ENCODE peak calls at places on chromosomes 2 and 18, in eight cellular contexts. V is uterus, G is endothelial cell of umbilical vein, Z is neuronal stem cell, N is body of pancreas, B is right atrium auricular region, D is colonic mucosa, X is cardiac muscle cell. O is an unnamed sample.
A peak's percentile ranks its signal among the peaks of the same experiment; 100 is the strongest.

GRCh38 chr2:26630669-26631360 is 10.4 kb downstream of the CIB4 start:
- DNase-seq in X (no peak), B (no peak), N (peak; percentile 2), Z (no peak), D (no peak), V (no peak), G (no peak), O (no peak)

GRCh38 chr2:179467927-179468326 is 203.3 kb upstream of the SESTD1 start:
- DNase-seq in X (no peak), G (no peak), V (no peak), D (no peak), N (no peak), Z (no peak), B (no peak), O (no peak)

GRCh38 chr18:63970803-63971191 is 916 bp downstream of the SERPINB8 start:
- DNase-seq in D (peak; percentile 66), B (no peak), G (no peak), Z (no peak), N (peak; percentile 36), V (no peak), X (peak; percentile 33), O (peak; percentile 82)

GRCh38 chr2:212158081-212158480 is 380.5 kb downstream of the ERBB4 start:
- DNase-seq in V (no peak), X (no peak), Z (no peak), G (no peak), D (no peak), B (no peak), N (no peak), O (no peak)

GRCh38 chr2:217880891-217881290 is 121.9 kb downstream of the TNS1 start:
- DNase-seq in D (no peak), N (no peak), B (no peak), X (no peak), G (no peak), Z (peak; percentile 41), V (no peak), O (no peak)

GRCh38 chr18:6781846-6782245 is 52.3 kb downstream of the ARHGAP28 start:
- DNase-seq in N (no peak), Z (no peak), D (no peak), V (peak; percentile 35), B (no peak), X (no peak), G (peak; percentile 64), O (no peak)

GRCh38 chr2:227462972-227463931 is 8.7 kb upstream of the AGFG1 start:
- DNase-seq in Z (no peak), V (no peak), N (no peak), B (no peak), X (no peak), D (no peak), G (no peak), O (no peak)

GRCh38 chr2:102488063-102488462 is 15.0 kb downstream of the SLC9A4 start:
- DNase-seq in N (peak; percentile 16), V (no peak), G (peak; percentile 4), X (no peak), B (no peak), D (peak; percentile 73), Z (no peak), O (peak; percentile 45)

GRCh38 chr2:149132303-149132702 is 93.8 kb downstream of the LYPD6B start:
- DNase-seq in X (no peak), G (no peak), V (no peak), N (no peak), Z (no peak), B (no peak), D (no peak), O (no peak)

GRCh38 chr18:22179174-22179573 is 9.8 kb downstream of the GATA6 start:
- DNase-seq in B (no peak), N (no peak), G (peak; percentile 75), V (no peak), X (no peak), D (no peak), Z (no peak), O (no peak)

GRCh38 chr2:145623136-145623535 is 1103.2 kb upstream of the ZEB2 start:
- DNase-seq in X (no peak), N (no peak), V (no peak), D (no peak), G (peak; percentile 52), B (no peak), Z (no peak), O (no peak)

GRCh38 chr2:100891911-100892642 is 72.1 kb downstream of the NPAS2 start:
- DNase-seq in Z (no peak), B (no peak), D (no peak), V (no peak), G (no peak), N (no peak), X (no peak), O (no peak)

GRCh38 chr2:78999410-78999809 is 26.1 kb upstream of the REG3G start:
- DNase-seq in X (peak; percentile 34), G (peak; percentile 26), B (no peak), N (no peak), Z (no peak), D (no peak), V (no peak), O (no peak)

GRCh38 chr2:139940701-139941100 is 1160.5 kb upstream of the NXPH2 start:
- DNase-seq in X (no peak), Z (no peak), N (no peak), D (no peak), G (peak; percentile 8), B (no peak), V (no peak), O (no peak)

GRCh38 chr2:112491946-112492345 is 10.0 kb downstream of the TTL start:
- DNase-seq in B (no peak), X (no peak), G (no peak), D (no peak), N (no peak), Z (no peak), V (no peak), O (no peak)

GRCh38 chr2:232893834-232894233 is 23.8 kb downstream of the SNORC start:
- DNase-seq in X (no peak), V (no peak), N (no peak), B (no peak), G (no peak), Z (no peak), D (no peak), O (no peak)

GRCh38 chr2:137435176-137435575 is 529.1 kb upstream of the HNMT start:
- DNase-seq in V (no peak), G (no peak), N (no peak), Z (no peak), B (no peak), D (no peak), X (no peak), O (no peak)

GRCh38 chr2:240565267-240566202 is 2.7 kb upstream of the RNPEPL1 start:
- DNase-seq in V (peak; percentile 64), N (peak; percentile 85), X (peak; percentile 31), G (peak; percentile 78), B (peak; percentile 91), Z (no peak), D (peak; percentile 89), O (peak; percentile 89)

GRCh38 chr18:59853380-59853779 is 46.4 kb upstream of the PMAIP1 start:
- DNase-seq in B (no peak), G (no peak), X (no peak), Z (no peak), V (no peak), D (no peak), N (no peak), O (no peak)

GRCh38 chr18:59848002-59848401 is 51.8 kb upstream of the PMAIP1 start:
- DNase-seq in Z (no peak), G (no peak), D (no peak), X (no peak), B (no peak), V (no peak), N (no peak), O (no peak)

GRCh38 chr18:59846814-59847490 is 52.8 kb upstream of the PMAIP1 start:
- DNase-seq in N (no peak), D (peak; percentile 73), V (no peak), Z (no peak), B (no peak), G (peak; percentile 52), X (no peak), O (peak; percentile 62)

GRCh38 chr18:59851784-59852399 is 47.9 kb upstream of the PMAIP1 start:
- DNase-seq in D (no peak), G (no peak), Z (no peak), X (no peak), V (peak; percentile 24), B (no peak), N (no peak), O (no peak)

GRCh38 chr18:59852548-59852947 is 47.2 kb upstream of the PMAIP1 start:
- DNase-seq in Z (no peak), V (no peak), N (no peak), G (no peak), B (no peak), D (no peak), X (no peak), O (no peak)
- H3K4me1 ChIP-seq in Z (no peaks in the 10 kb centered on the region), V (no peaks in the 10 kb centered on the region), N (no peaks in the 10 kb centered on the region), G (no peaks in the 10 kb centered on the region), B (no peaks in the 10 kb centered on the region), D (peaks cover 3% of the 10 kb centered on the region), X (no peaks in the 10 kb centered on the region), O (peaks cover 5% of the 10 kb centered on the region)

DNA sequence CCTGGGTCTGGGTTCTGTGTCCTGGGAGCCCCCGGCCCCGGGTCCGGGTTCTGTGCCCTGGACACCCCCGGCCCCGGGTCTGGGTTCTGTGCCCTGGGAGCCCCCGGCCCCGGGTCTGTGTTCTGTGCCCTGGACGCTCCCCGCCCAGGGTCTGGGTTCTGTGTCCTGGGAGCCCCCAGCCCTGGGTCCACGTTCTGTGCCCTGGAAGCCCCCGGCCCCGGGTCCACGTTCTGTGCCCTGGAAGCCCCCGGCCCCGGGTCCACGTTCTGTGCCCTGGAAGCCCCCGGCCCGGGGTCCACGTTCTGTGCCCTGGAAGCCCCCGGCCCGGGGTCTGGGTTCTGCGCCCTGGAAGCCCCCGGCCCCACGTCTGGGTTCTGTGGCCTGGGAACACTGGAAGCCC is 253.9 kb downstream of the TWIST2 start:
- DNase-seq in Z (no peak), B (no peak), V (no peak), X (no peak), D (no peak), G (no peak), N (no peak), O (no peak)
- H3K36me3 ChIP-seq in Z (peaks cover 19% of the 10 kb centered on the region), B (peaks cover 43% of the 10 kb centered on the region), V (no peaks in the 10 kb centered on the region), X (no peaks in the 10 kb centered on the region), D (peaks cover 6% of the 10 kb centered on the region), G (peaks cover 3% of the 10 kb centered on the region), N (peaks cover 8% of the 10 kb centered on the region), O (no peaks in the 10 kb centered on the region)

DNA sequence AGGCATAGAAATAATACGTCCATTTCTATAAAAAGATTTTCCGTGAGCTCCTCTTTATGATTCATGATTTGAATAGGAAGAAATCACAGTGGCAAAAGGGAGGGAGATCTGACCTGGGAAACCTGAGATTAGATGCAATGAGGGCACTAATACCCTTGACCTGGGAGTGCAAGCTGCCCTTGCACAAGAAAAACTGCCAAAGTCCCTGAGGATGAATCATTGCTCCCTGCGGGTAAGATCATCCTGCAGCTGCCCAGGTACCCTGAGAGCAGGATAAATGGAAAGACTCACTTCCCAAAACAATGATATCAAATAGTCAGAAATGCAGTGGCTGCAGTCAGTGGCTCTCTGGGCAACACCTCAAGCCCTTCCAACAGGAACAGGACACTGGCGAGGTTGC is 11.6 kb downstream of the FHL2 start:
- DNase-seq in Z (no peak), G (peak; percentile 59), X (no peak), V (no peak), D (no peak), B (no peak), N (no peak), O (no peak)
- H3K4me1 ChIP-seq in Z (no peaks in the 10 kb centered on the region), G (peaks cover 61% of the 10 kb centered on the region), X (peaks cover 49% of the 10 kb centered on the region), V (no peaks in the 10 kb centered on the region), D (peaks cover 4% of the 10 kb centered on the region), B (peaks cover 42% of the 10 kb centered on the region), N (no peaks in the 10 kb centered on the region), O (peaks cover 33% of the 10 kb centered on the region)

GRCh38 chr2:16561251-16561650 is 104.4 kb downstream of the CYRIA start:
- DNase-seq in B (no peak), V (no peak), G (no peak), Z (no peak), X (no peak), N (no peak), D (no peak), O (no peak)
- H3K36me3 ChIP-seq in B (peaks cover 34% of the 10 kb centered on the region), V (no peaks in the 10 kb centered on the region), G (peaks cover 31% of the 10 kb centered on the region), Z (no peaks in the 10 kb centered on the region), X (no peaks in the 10 kb centered on the region), N (no peaks in the 10 kb centered on the region), D (no peaks in the 10 kb centered on the region), O (no peaks in the 10 kb centered on the region)